ENCODE peak calls at places on chromosomes 3 and 15, in six cellular contexts. U is pancreas, N is mucosa of descending colon, I is AG04450, T is breast epithelium, Y is HFF-Myc. K is an unnamed sample.

GRCh38 chr3:8621872-8622271 is 22.7 kb downstream of the SSUH2 start:
- DNase-seq in U (no peak), T (no peak), I (peak; percentile 89), N (peak; percentile 21), Y (peak; percentile 10), K (peak; percentile 55)

GRCh38 chr15:45869034-45869668 is 234.3 kb downstream of the SQOR start:
- DNase-seq in T (no peak), N (no peak), I (no peak), Y (no peak), U (no peak), K (no peak)

GRCh38 chr3:98968824-98969223 is 67.3 kb upstream of the DCBLD2 start:
- DNase-seq in T (no peak), N (no peak), I (no peak), Y (no peak), U (no peak), K (no peak)

GRCh38 chr3:182212479-182213076 is 500.9 kb downstream of the SOX2 start:
- DNase-seq in N (no peak), T (peak; percentile 19), Y (peak; percentile 27), I (no peak), U (peak; percentile 50), K (peak; percentile 98)

GRCh38 chr3:12796171-12797123 is at the start of gene CAND2:
- DNase-seq in T (peak; percentile 43), U (no peak), Y (no peak), I (no peak), N (peak; percentile 49), K (peak; percentile 5)

GRCh38 chr3:52625041-52625440 is 60.7 kb downstream of the PBRM1 start:
- DNase-seq in Y (no peak), T (no peak), I (no peak), U (no peak), N (no peak), K (no peak)

GRCh38 chr15:63110428-63111026 is 11.1 kb upstream of the LACTB start:
- DNase-seq in Y (no peak), I (no peak), N (no peak), U (no peak), T (no peak), K (no peak)

GRCh38 chr15:62269504-62269903 is 104.4 kb upstream of the C2CD4B start:
- DNase-seq in T (no peak), Y (no peak), U (no peak), N (no peak), I (no peak), K (no peak)

GRCh38 chr3:16118396-16118795 is 56.1 kb upstream of the GALNT15 start:
- DNase-seq in Y (no peak), T (no peak), I (no peak), N (no peak), U (no peak), K (no peak)

GRCh38 chr3:9412293-9412692 is 14.9 kb downstream of the SETD5 start:
- DNase-seq in T (no peak), I (no peak), N (no peak), U (no peak), Y (no peak), K (no peak)

GRCh38 chr3:53195602-53196574 is 34.9 kb downstream of the PRKCD start:
- DNase-seq in Y (no peak), N (peak; percentile 57), T (no peak), U (no peak), I (no peak), K (no peak)

GRCh38 chr3:58005662-58006061 is 2.6 kb upstream of the FLNB start:
- DNase-seq in N (no peak), T (no peak), Y (no peak), U (no peak), I (no peak), K (no peak)

GRCh38 chr15:78347586-78348543 is 7.7 kb downstream of the CRABP1 start:
- DNase-seq in I (no peak), T (peak; percentile 75), Y (no peak), U (no peak), N (no peak), K (no peak)

GRCh38 chr15:76433798-76434400 is 97.3 kb downstream of the ISL2 start:
- DNase-seq in N (no peak), I (no peak), Y (no peak), U (no peak), T (no peak), K (no peak)

DNA sequence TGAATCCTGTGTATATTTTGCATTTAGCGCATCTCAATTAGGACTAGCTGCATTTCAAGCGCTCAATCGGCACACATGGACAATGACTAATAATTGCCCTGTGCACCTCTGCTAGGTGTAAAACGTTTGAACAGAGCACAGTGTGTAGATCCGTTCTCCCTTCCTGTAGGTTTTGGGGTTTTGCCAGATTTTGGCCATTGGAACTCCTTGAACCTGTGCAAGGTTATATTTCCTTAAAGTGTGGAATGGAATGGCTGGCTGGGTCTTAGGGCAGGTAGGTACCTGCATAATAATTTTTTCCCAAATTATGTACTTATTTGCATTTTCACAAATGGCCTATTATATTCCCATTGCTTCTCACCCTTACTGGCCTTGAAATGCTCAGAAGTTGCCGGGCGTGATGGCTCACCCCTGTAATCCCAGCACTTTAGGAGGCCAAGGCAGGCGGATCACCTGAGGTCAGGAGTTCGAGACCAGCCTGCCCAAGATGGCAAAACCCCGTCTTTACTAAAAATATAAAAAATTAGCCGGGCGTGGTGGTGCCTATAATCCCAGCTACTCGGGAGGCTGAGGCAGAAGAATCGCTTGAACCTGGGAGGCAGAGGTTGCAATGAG is 774 bp downstream of the RNU5B-1 start:
- DNase-seq in T (no peak), I (no peak), U (no peak), Y (no peak), N (no peak), K (no peak)
- H3K4me3 ChIP-seq in T (peak overlapping the region; percentile 47), I (no peak overlapping the region), U (no peak overlapping the region), Y (no peak overlapping the region), N (no peak overlapping the region), K (no peak overlapping the region)

DNA sequence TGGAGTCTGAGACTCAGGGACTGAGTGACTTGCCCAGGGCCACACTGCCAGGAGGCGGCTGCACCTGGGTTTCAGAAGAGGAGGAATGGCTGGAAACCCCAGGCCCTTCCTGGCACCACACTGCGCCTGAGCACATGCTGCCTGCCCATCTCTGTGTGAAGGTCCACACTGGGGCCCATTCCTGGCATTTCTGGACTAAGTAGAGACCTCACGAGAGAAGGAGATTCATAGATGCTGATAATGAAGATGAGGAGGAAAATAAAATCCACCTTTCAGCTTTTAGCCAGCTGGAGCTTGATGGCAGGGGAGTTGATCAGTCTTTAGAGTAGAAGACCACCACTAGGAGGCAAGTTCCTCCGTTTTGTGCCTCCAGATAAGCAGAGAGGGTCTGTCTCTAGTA is 40.2 kb upstream of the TF start:
- DNase-seq in T (no peak), N (no peak), U (no peak), I (no peak), Y (no peak), K (no peak)
- TF ChIP-seq CTCF in T (no peak), N (no peak), U (no peak), I (no peak), Y (no peak), K (no peak)

GRCh38 chr3:150921207-150921606 is 16.0 kb upstream of the MINDY4B start:
- DNase-seq in T (no peak), N (no peak), I (no peak), Y (no peak), U (no peak), K (no peak)

GRCh38 chr3:150926328-150926727 is 21.1 kb upstream of the MINDY4B start:
- DNase-seq in Y (no peak), T (no peak), U (no peak), I (no peak), N (no peak), K (no peak)

GRCh38 chr3:150922611-150923010 is 17.4 kb upstream of the MINDY4B start:
- DNase-seq in N (no peak), T (no peak), Y (no peak), I (no peak), U (no peak), K (no peak)

GRCh38 chr3:150928234-150928633 is 23.0 kb upstream of the MINDY4B start:
- DNase-seq in U (no peak), T (no peak), I (no peak), N (no peak), Y (no peak), K (no peak)

GRCh38 chr3:150925751-150926201 is 20.5 kb upstream of the MINDY4B start:
- DNase-seq in Y (no peak), T (no peak), I (no peak), N (peak; percentile 68), U (peak; percentile 23), K (peak; percentile 16)
- H3K4me3 ChIP-seq in Y (no peak overlapping the region), T (peak overlapping the region; percentile 4), I (no peak overlapping the region), N (no peak overlapping the region), U (no peak overlapping the region), K (no peak overlapping the region)

GRCh38 chr3:96814581-96815567 is at the start of gene EPHA6:
- DNase-seq in N (no peak), U (no peak), Y (no peak), I (no peak), T (no peak), K (no peak)

GRCh38 chr3:96813134-96813819 is 1.1 kb upstream of the EPHA6 start:
- DNase-seq in Y (peak; percentile 12), T (peak; percentile 45), N (peak; percentile 61), I (peak; percentile 6), U (peak; percentile 79), K (peak; percentile 41)

GRCh38 chr3:96813820-96814580 is 394 bp upstream of the EPHA6 start:
- DNase-seq in I (no peak), N (peak; percentile 42), Y (no peak), U (peak; percentile 60), T (no peak), K (peak; percentile 28)
- TF ChIP-seq CTCF in I (peak; percentile 24), N (no peak), Y (no peak), U (no peak), T (no peak), K (peak; percentile 12)